ENCODE peak calls at places on chromosome 22, in six cellular contexts. X is sigmoid colon, B is right cardiac atrium, A is heart left ventricle, Y is HCT116, M is ovary. I is an unnamed sample.

GRCh38 chr22:26367402-26368245 is 61.4 kb upstream of the ASPHD2 start:
- DNase-seq in M (no peak), Y (peak; percentile 59), A (no peak), B (peak; percentile 63), X (no peak), I (no peak)

GRCh38 chr22:43110927-43111623 is 525 bp downstream of the BIK start:
- DNase-seq in M (peak; percentile 50), Y (no peak), B (peak; percentile 64), X (no peak), A (no peak), I (no peak)

GRCh38 chr22:24235315-24235714 is 9.6 kb downstream of the GGT5 start:
- DNase-seq in Y (no peak), M (no peak), A (peak; percentile 33), X (no peak), B (no peak), I (peak; percentile 58)

GRCh38 chr22:39472570-39473556 is 16.1 kb downstream of the MGAT3 start:
- DNase-seq in M (no peak), X (no peak), B (no peak), Y (no peak), A (no peak), I (no peak)

GRCh38 chr22:43829448-43829821 is 17.3 kb upstream of the EFCAB6 start:
- DNase-seq in M (peak; percentile 36), B (peak; percentile 81), X (peak; percentile 66), Y (no peak), A (no peak), I (peak; percentile 23)

GRCh38 chr22:44411226-44412135 is 86.6 kb downstream of the RTL6 start:
- DNase-seq in A (peak; percentile 46), Y (no peak), M (peak; percentile 38), B (no peak), X (peak; percentile 43), I (peak; percentile 52)

GRCh38 chr22:19105867-19106802 is 16.1 kb downstream of the DGCR2 start:
- DNase-seq in X (peak; percentile 68), B (no peak), A (peak; percentile 57), M (no peak), Y (no peak), I (no peak)

GRCh38 chr22:32696089-32696488 is 105.4 kb upstream of the TIMP3 start:
- DNase-seq in B (no peak), Y (no peak), X (no peak), A (no peak), M (no peak), I (no peak)

GRCh38 chr22:36027960-36028645 is 521 bp downstream of the RBFOX2 start:
- DNase-seq in M (no peak), A (peak; percentile 73), Y (no peak), X (peak; percentile 71), B (no peak), I (peak; percentile 85)

GRCh38 chr22:32815943-32816342 is 14.4 kb downstream of the TIMP3 start:
- DNase-seq in X (peak; percentile 54), M (no peak), A (no peak), B (peak; percentile 83), Y (no peak), I (no peak)

GRCh38 chr22:49638001-49638400 is 189.7 kb downstream of the BRD1 start:
- DNase-seq in A (no peak), Y (no peak), X (no peak), M (no peak), B (peak; percentile 25), I (no peak)
- H3K9me3 ChIP-seq in A (no peaks in the 10 kb centered on the region), Y (no peaks in the 10 kb centered on the region), X (no peaks in the 10 kb centered on the region), M (no peaks in the 10 kb centered on the region), B (no peaks in the 10 kb centered on the region), I (no peaks in the 10 kb centered on the region)

GRCh38 chr22:22178992-22179391 is 65.6 kb upstream of the VPREB1 start:
- DNase-seq in M (no peak), B (no peak), A (no peak), Y (no peak), X (no peak), I (no peak)

GRCh38 chr22:22179858-22180257 is 64.7 kb upstream of the VPREB1 start:
- DNase-seq in M (no peak), B (no peak), Y (no peak), A (no peak), X (no peak), I (no peak)

GRCh38 chr22:22176929-22177616 is 67.5 kb upstream of the VPREB1 start:
- DNase-seq in X (no peak), A (no peak), M (no peak), B (no peak), Y (no peak), I (no peak)

GRCh38 chr22:22180738-22181514 is 63.7 kb upstream of the VPREB1 start:
- DNase-seq in X (no peak), Y (no peak), B (no peak), A (no peak), M (no peak), I (no peak)

GRCh38 chr22:22178566-22178965 is 66.0 kb upstream of the VPREB1 start:
- DNase-seq in M (no peak), X (no peak), B (no peak), Y (no peak), A (no peak), I (no peak)
- H3K27ac ChIP-seq in M (no peak overlapping the region), X (no peak overlapping the region), B (no peak overlapping the region), Y (no peak overlapping the region), A (no peak overlapping the region), I (no peak overlapping the region)

GRCh38 chr22:22881116-22882032 is 6.2 kb upstream of the IGLL5 start:
- DNase-seq in A (no peak), M (no peak), Y (no peak), X (no peak), B (no peak), I (peak; percentile 31)
- H3K4me1 ChIP-seq in A (no peaks in the 10 kb centered on the region), M (no peaks in the 10 kb centered on the region), Y (no peaks in the 10 kb centered on the region), X (no peaks in the 10 kb centered on the region), B (no peaks in the 10 kb centered on the region), I (no peaks in the 10 kb centered on the region)

GRCh38 chr22:48265000-48265625 is 1502.7 kb downstream of the TBC1D22A start:
- DNase-seq in X (no peak), Y (no peak), M (no peak), A (no peak), B (no peak), I (no peak)

GRCh38 chr22:48263431-48263765 is 1500.9 kb downstream of the TBC1D22A start:
- DNase-seq in M (no peak), Y (no peak), A (no peak), X (no peak), B (no peak), I (no peak)

GRCh38 chr22:48264586-48264985 is 1502.1 kb downstream of the TBC1D22A start:
- DNase-seq in X (no peak), M (no peak), A (no peak), B (no peak), Y (no peak), I (no peak)

GRCh38 chr22:48262596-48263430 is 1500.4 kb downstream of the TBC1D22A start:
- DNase-seq in B (no peak), A (no peak), Y (no peak), M (no peak), X (no peak), I (no peak)

DNA sequence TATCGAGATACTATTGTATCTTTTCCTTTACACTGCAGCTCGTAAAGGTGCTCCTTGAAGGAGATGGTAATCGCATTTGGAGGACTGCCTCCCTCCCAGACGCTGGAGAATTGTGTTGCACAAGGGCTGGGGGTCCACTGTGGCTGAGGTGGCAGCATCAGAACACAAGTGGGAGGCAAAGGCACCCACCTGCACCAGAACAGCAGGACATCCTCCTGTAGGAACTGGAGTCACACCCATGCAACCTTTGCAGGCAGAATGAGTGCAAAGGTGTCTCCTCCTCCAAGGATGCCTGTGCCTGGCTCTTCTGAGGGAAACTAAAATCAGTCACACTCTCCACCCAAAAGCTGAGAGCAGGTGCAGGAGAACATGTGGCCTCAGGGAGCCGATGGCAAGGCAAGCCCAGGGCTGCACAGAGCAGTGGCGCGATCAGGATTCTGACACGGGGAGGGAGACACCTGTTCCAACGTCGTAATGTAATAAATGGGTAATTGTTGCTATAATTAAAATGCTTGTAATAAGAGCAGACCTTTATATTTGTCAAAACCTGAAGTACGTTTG is 1501.4 kb downstream of the TBC1D22A start:
- DNase-seq in M (no peak), B (no peak), Y (no peak), X (no peak), A (no peak), I (no peak)
- H3K9me3 ChIP-seq in M (no peaks in the 10 kb centered on the region), B (no peaks in the 10 kb centered on the region), Y (no peaks in the 10 kb centered on the region), X (no peaks in the 10 kb centered on the region), A (no peaks in the 10 kb centered on the region), I (no peaks in the 10 kb centered on the region)

GRCh38 chr22:37185646-37186227 is 2.3 kb downstream of the C1QTNF6 start:
- DNase-seq in A (no peak), M (peak; percentile 29), X (peak; percentile 55), Y (no peak), B (peak; percentile 18), I (peak; percentile 57)
- H3K27ac ChIP-seq in A (no peak overlapping the region), M (no peak overlapping the region), X (no peak overlapping the region), Y (no peak overlapping the region), B (no peak overlapping the region), I (no peak overlapping the region)

DNA sequence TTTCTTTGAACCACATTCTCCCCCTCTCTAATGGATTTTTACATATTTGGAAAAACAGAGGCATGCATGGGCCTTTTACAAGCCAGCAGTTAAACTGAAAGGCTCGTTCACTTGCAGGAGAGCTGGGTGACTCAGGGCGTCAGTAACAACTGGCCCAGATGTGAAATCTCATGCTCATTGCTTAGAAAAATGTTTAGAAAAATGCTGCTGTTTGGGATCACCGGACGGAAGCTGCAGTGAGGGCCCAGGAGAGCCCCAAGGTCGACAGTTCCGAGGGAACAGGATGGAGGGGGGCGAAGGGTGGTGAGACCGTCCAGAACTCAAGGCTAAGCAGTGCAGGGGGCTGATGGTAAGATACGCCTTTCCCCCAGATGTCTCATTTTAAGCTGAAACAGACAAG is 41.7 kb upstream of the SMTN start:
- DNase-seq in B (peak; percentile 54), X (peak; percentile 86), Y (no peak), M (peak; percentile 81), A (no peak), I (peak; percentile 76)
- H3K4me1 ChIP-seq in B (no peaks in the 10 kb centered on the region), X (peaks cover 58% of the 10 kb centered on the region), Y (no peaks in the 10 kb centered on the region), M (peaks cover 13% of the 10 kb centered on the region), A (peaks cover 4% of the 10 kb centered on the region), I (no peaks in the 10 kb centered on the region)

DNA sequence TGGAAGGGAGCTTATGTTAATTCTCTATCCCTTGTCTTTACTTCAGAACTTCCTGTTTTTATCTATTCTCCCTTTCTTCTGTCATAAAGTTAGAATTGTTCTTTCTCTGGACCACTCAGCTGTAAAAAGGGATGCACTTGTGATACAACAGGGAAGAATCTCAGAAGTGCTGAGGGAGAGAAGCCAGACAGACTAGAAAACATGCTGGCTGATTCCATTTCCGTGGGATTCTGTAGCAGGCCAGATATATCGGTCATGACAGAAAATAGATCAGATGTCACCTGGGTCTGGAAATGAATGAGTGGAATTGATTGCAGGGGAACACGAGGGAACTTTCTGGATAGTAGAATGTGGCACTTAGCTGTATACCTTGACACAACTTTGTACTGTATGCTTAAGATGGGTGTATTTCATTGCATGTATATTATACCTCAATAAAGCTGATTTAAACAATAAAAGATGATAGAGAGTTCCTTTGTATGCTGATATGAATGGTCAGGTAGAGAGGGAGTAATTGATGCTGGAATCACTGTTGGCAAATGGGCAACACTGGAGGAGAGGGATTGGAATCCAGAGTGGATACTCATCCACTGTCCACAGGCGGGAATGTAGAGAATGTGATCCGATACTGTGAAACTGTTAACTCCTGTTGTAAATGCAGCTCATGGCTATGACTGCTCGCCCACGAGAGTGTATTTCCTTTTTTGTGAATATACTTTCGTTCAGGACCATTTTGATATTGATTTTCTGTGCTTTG is 59.6 kb downstream of the ATXN10 start:
- DNase-seq in X (no peak), Y (no peak), B (no peak), A (no peak), M (no peak), I (no peak)
- H3K9me3 ChIP-seq in X (no peaks in the 10 kb centered on the region), Y (no peaks in the 10 kb centered on the region), B (no peaks in the 10 kb centered on the region), A (no peaks in the 10 kb centered on the region), M (no peaks in the 10 kb centered on the region), I (no peaks in the 10 kb centered on the region)

GRCh38 chr22:20585640-20586402 is 78.4 kb downstream of the MED15 start:
- DNase-seq in X (no peak), B (no peak), M (no peak), Y (no peak), A (no peak), I (peak; percentile 58)
- H3K27ac ChIP-seq in X (no peak overlapping the region), B (no peak overlapping the region), M (no peak overlapping the region), Y (no peak overlapping the region), A (no peak overlapping the region), I (no peak overlapping the region)

I was measured in kidney.